ENCODE peak calls at places on chromosome 9, in five cellular contexts. E is pancreas, M is RWPE2, R is astrocyte, Z is A549. J is an unnamed sample.

GRCh38 chr9:136138566-136138965 is 19.9 kb upstream of the TMEM250 start:
- DNase-seq in E (no peak), M (no peak), R (no peak), Z (peak; percentile 69), J (no peak)

GRCh38 chr9:135671591-135672041 is 8.5 kb downstream of the LCN9 start:
- DNase-seq in E (no peak), M (peak; percentile 50), R (no peak), Z (no peak), J (no peak)

GRCh38 chr9:133572821-133573361 is 36.3 kb downstream of the FAM163B start:
- DNase-seq in E (no peak), M (no peak), R (no peak), Z (no peak), J (peak; percentile 84)

GRCh38 chr9:37602817-37603216 is 10.4 kb upstream of the TOMM5 start:
- DNase-seq in E (peak; percentile 81), M (peak; percentile 91), R (no peak), Z (peak; percentile 16), J (no peak)

GRCh38 chr9:98656536-98656935 is 52.2 kb downstream of the GABBR2 start:
- DNase-seq in E (no peak), M (no peak), R (no peak), Z (no peak), J (no peak)

GRCh38 chr9:112093147-112093874 is 81.8 kb downstream of the SUSD1 start:
- DNase-seq in E (no peak), M (no peak), R (no peak), Z (no peak), J (no peak)

GRCh38 chr9:110343537-110343936 is 5.9 kb upstream of the TXNDC8 start:
- DNase-seq in E (no peak), M (no peak), R (no peak), Z (no peak), J (no peak)

GRCh38 chr9:7185612-7186011 is 427.8 kb downstream of the KDM4C start:
- DNase-seq in E (no peak), M (no peak), R (peak; percentile 94), Z (peak; percentile 83), J (no peak)

GRCh38 chr9:84953797-84954695 is 284.5 kb downstream of the NTRK2 start:
- DNase-seq in E (peak; percentile 48), M (no peak), R (peak; percentile 20), Z (peak; percentile 74), J (peak; percentile 85)

GRCh38 chr9:121609845-121610637 is 41.4 kb upstream of the DAB2IP start:
- DNase-seq in E (peak; percentile 72), M (peak; percentile 84), R (peak; percentile 92), Z (peak; percentile 83), J (no peak)

GRCh38 chr9:16628421-16628820 is 242.0 kb downstream of the BNC2 start:
- DNase-seq in E (no peak), M (no peak), R (no peak), Z (no peak), J (no peak)

GRCh38 chr9:120780367-120780766 is 12.8 kb downstream of the FBXW2 start:
- DNase-seq in E (no peak), M (no peak), R (no peak), Z (no peak), J (no peak)

GRCh38 chr9:89468271-89468960 is 29.5 kb downstream of the SEMA4D start:
- DNase-seq in E (no peak), M (no peak), R (no peak), Z (no peak), J (no peak)

GRCh38 chr9:133276001-133276884 is 1.2 kb upstream of the ABO start:
- DNase-seq in E (no peak), M (no peak), R (no peak), Z (no peak), J (no peak)

GRCh38 chr9:27003406-27004147 is 1.9 kb downstream of the LRRC19 start:
- DNase-seq in E (no peak), M (no peak), R (no peak), Z (no peak), J (no peak)

GRCh38 chr9:86968258-86968920 is 21.1 kb upstream of the GAS1 start:
- DNase-seq in E (no peak), M (no peak), R (peak; percentile 71), Z (no peak), J (no peak)

GRCh38 chr9:122116040-122116439 is 22.9 kb upstream of the TTLL11 start:
- DNase-seq in E (no peak), M (no peak), R (no peak), Z (no peak), J (no peak)

GRCh38 chr9:33289501-33289900 is 815 bp upstream of the NFX1 start:
- DNase-seq in E (peak; percentile 28), M (no peak), R (no peak), Z (no peak), J (no peak)

GRCh38 chr9:89174291-89174690 is 4.3 kb downstream of the SHC3 start:
- DNase-seq in E (no peak), M (no peak), R (no peak), Z (no peak), J (no peak)

GRCh38 chr9:91917436-91917835 is 32.6 kb downstream of the ROR2 start:
- DNase-seq in E (no peak), M (no peak), R (no peak), Z (no peak), J (no peak)

GRCh38 chr9:4740623-4741364 is at the start of gene AK3:
- DNase-seq in E (peak; percentile 90), M (peak; percentile 89), R (peak; percentile 74), Z (peak; percentile 87), J (peak; percentile 70)

GRCh38 chr9:19119801-19120440 is 7.4 kb downstream of the PLIN2 start:
- DNase-seq in E (no peak), M (no peak), R (no peak), Z (no peak), J (no peak)

GRCh38 chr9:93091453-93092081 is 4.5 kb upstream of the CARD19 start:
- DNase-seq in E (no peak), M (peak; percentile 35), R (peak; percentile 87), Z (peak; percentile 77), J (no peak)

GRCh38 chr9:13033959-13034695 is 245.4 kb downstream of the MPDZ start:
- DNase-seq in E (peak; percentile 39), M (no peak), R (peak; percentile 38), Z (peak; percentile 56), J (peak; percentile 65)

GRCh38 chr9:88923653-88924284 is 67.5 kb upstream of the S1PR3 start:
- DNase-seq in E (no peak), M (no peak), R (no peak), Z (no peak), J (no peak)

GRCh38 chr9:88400021-88400420 is 11.8 kb downstream of the SPIN1 start:
- DNase-seq in E (no peak), M (no peak), R (peak; percentile 89), Z (no peak), J (no peak)

GRCh38 chr9:123281659-123282342 is 13.4 kb upstream of the STRBP start:
- DNase-seq in E (no peak), M (no peak), R (no peak), Z (no peak), J (no peak)

GRCh38 chr9:76414656-76415055 is 20.4 kb upstream of the RFK start:
- DNase-seq in E (no peak), M (no peak), R (peak; percentile 93), Z (no peak), J (no peak)

GRCh38 chr9:16031486-16031885 is 478.6 kb downstream of the CCDC171 start:
- DNase-seq in E (no peak), M (no peak), R (no peak), Z (no peak), J (no peak)

GRCh38 chr9:135909371-135909770 is 2.0 kb upstream of the CAMSAP1 start:
- DNase-seq in E (no peak), M (no peak), R (no peak), Z (no peak), J (no peak)

GRCh38 chr9:21661626-21662025 is 140.8 kb upstream of the MTAP start:
- DNase-seq in E (no peak), M (no peak), R (peak; percentile 79), Z (no peak), J (no peak)

GRCh38 chr9:70006299-70006698 is 37.3 kb upstream of the MAMDC2 start:
- DNase-seq in E (no peak), M (no peak), R (peak; percentile 52), Z (no peak), J (no peak)

GRCh38 chr9:129834489-129835127 is 467 bp downstream of the C9orf78 start:
- DNase-seq in E (no peak), M (no peak), R (no peak), Z (no peak), J (no peak)

GRCh38 chr9:13284011-13284410 is 4.5 kb upstream of the MPDZ start:
- DNase-seq in E (no peak), M (no peak), R (no peak), Z (no peak), J (no peak)

GRCh38 chr9:108478431-108478837 is 377.4 kb downstream of the ACTL7B start:
- DNase-seq in E (no peak), M (peak; percentile 89), R (peak; percentile 98), Z (peak; percentile 73), J (peak; percentile 2)

GRCh38 chr9:105510024-105510423 is 47.9 kb upstream of the FKTN start:
- DNase-seq in E (no peak), M (no peak), R (peak; percentile 95), Z (no peak), J (no peak)
- H3K27ac ChIP-seq in E (no peak overlapping the region), M (no peak overlapping the region), R (peak overlapping the region; percentile 13), Z (no peak overlapping the region), J (no peak overlapping the region)

GRCh38 chr9:107219486-107219853 is 63.6 kb upstream of the RAD23B start:
- DNase-seq in E (no peak), M (no peak), R (no peak), Z (no peak), J (no peak)

GRCh38 chr9:107223381-107223780 is 59.7 kb upstream of the RAD23B start:
- DNase-seq in E (no peak), M (no peak), R (no peak), Z (no peak), J (no peak)

GRCh38 chr9:107224252-107224651 is 58.8 kb upstream of the RAD23B start:
- DNase-seq in E (no peak), M (no peak), R (no peak), Z (no peak), J (no peak)

GRCh38 chr9:107221321-107221720 is 61.8 kb upstream of the RAD23B start:
- DNase-seq in E (no peak), M (no peak), R (no peak), Z (no peak), J (no peak)

GRCh38 chr9:107222020-107222522 is 61.0 kb upstream of the RAD23B start:
- DNase-seq in E (no peak), M (no peak), R (peak; percentile 61), Z (peak; percentile 17), J (no peak)
- H3K27ac ChIP-seq in E (no peak overlapping the region), M (no peak overlapping the region), R (no peak overlapping the region), Z (no peak overlapping the region), J (no peak overlapping the region)

DNA sequence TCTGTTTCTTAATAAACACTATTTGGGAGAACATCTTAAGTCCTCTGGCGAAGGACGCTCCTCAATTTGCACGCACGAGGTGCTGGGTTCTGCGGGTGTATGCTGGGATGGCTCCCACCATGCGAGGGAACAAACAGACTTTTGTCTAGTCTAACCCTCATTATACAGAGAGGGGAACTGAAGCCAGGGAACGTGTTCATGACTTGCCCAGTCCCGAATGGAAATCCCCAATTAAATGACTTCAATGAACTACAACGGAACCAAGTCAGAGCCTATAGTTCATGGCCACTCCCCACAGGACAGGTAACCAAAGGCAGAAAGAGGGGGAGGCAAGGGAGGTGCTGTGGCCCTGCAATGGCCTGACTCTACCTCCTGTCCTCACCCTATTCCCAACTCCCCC is 9.3 kb downstream of the TLE1 start:
- DNase-seq in E (no peak), M (no peak), R (no peak), Z (no peak), J (peak; percentile 15)
- H3K27ac ChIP-seq in E (no peak overlapping the region), M (no peak overlapping the region), R (no peak overlapping the region), Z (peak overlapping the region; percentile 43), J (no peak overlapping the region)

GRCh38 chr9:97543568-97543967 is 42.1 kb downstream of the TMOD1 start:
- DNase-seq in E (no peak), M (no peak), R (no peak), Z (peak; percentile 41), J (no peak)
- H3K27ac ChIP-seq in E (no peak overlapping the region), M (no peak overlapping the region), R (no peak overlapping the region), Z (no peak overlapping the region), J (no peak overlapping the region)

J was measured in caudate nucleus.